ENCODE peak calls at places on chromosomes 5 and 9, in six cellular contexts. O is brain microvascular endothelial cell, M is HCT116, E is astrocyte of the spinal cord, Y is fibroblast of mammary gland, W is HepG2. R is an unnamed sample.

GRCh38 chr9:20355022-20355421 is 267.3 kb downstream of the MLLT3 start:
- DNase-seq in O (peak; percentile 78), M (no peak), E (peak; percentile 78), Y (peak; percentile 84), W (no peak), R (no peak)

GRCh38 chr9:106866243-106866642 is 3.3 kb downstream of the ZNF462 start:
- DNase-seq in O (no peak), M (no peak), E (no peak), Y (no peak), W (no peak), R (no peak)

GRCh38 chr5:99037668-99038067 is 108.9 kb upstream of the CHD1 start:
- DNase-seq in O (peak; percentile 24), M (no peak), E (no peak), Y (no peak), W (peak; percentile 45), R (no peak)

GRCh38 chr5:76809141-76809540 is 9.7 kb upstream of the F2RL1 start:
- DNase-seq in O (no peak), M (no peak), E (no peak), Y (no peak), W (no peak), R (no peak)

GRCh38 chr5:145708169-145708568 is 127.0 kb downstream of the PRELID2 start:
- DNase-seq in O (no peak), M (no peak), E (no peak), Y (no peak), W (no peak), R (no peak)

GRCh38 chr5:65674749-65675148 is 47.2 kb downstream of the SGTB start:
- DNase-seq in O (no peak), M (no peak), E (no peak), Y (peak; percentile 30), W (no peak), R (no peak)

GRCh38 chr5:113038714-113039113 is 62.1 kb downstream of the DCP2 start:
- DNase-seq in O (no peak), M (peak; percentile 19), E (peak; percentile 67), Y (peak; percentile 56), W (no peak), R (no peak)

GRCh38 chr5:1048861-1049838 is 40.5 kb downstream of the NKD2 start:
- DNase-seq in O (no peak), M (no peak), E (no peak), Y (no peak), W (no peak), R (no peak)

GRCh38 chr5:127938746-127939145 is 144.8 kb upstream of the SLC12A2 start:
- DNase-seq in O (no peak), M (no peak), E (no peak), Y (no peak), W (no peak), R (no peak)

GRCh38 chr5:23316060-23316591 is 191.3 kb upstream of the PRDM9 start:
- DNase-seq in O (no peak), M (no peak), E (peak; percentile 0), Y (peak; percentile 7), W (no peak), R (no peak)

GRCh38 chr9:134205636-134206316 is 41.4 kb upstream of the RNU6ATAC start:
- DNase-seq in O (no peak), M (no peak), E (peak; percentile 80), Y (peak; percentile 90), W (no peak), R (no peak)

GRCh38 chr5:81842795-81843377 is 92.0 kb upstream of the SSBP2 start:
- DNase-seq in O (no peak), M (no peak), E (no peak), Y (no peak), W (no peak), R (no peak)

GRCh38 chr5:38697013-38697412 is 140.6 kb upstream of the LIFR start:
- DNase-seq in O (no peak), M (no peak), E (no peak), Y (no peak), W (peak; percentile 51), R (peak; percentile 71)

GRCh38 chr9:77806697-77807096 is 158.6 kb upstream of the GNA14 start:
- DNase-seq in O (no peak), M (no peak), E (no peak), Y (peak; percentile 65), W (no peak), R (no peak)

GRCh38 chr9:89705651-89706050 is 100.8 kb downstream of the GADD45G start:
- DNase-seq in O (no peak), M (no peak), E (no peak), Y (no peak), W (no peak), R (no peak)

DNA sequence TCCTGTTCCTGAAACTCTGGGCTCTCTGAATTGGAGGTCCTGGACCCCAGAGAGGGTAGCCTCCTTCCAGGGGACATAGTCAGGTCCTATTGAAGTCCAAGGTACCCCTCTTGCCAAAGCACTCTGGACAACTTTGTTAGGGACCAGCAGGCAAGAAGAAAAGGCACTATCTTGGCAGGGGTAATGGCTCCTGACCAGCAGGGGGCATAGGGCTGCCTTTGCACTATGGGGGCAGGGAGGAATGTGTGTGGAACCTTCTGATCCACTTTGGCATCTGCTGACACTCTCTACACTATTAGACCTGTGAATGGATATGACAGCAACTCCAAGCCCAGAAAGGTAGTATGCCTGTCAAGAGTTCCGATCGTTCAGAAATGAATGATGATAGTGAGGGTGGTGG is 179.0 kb upstream of the CD180 start:
- DNase-seq in O (no peak), M (no peak), E (no peak), Y (no peak), W (no peak), R (no peak)
- TF ChIP-seq CTCF in O (peak; percentile 38), M (peak; percentile 14), E (no peak), Y (peak; percentile 10), W (peak; percentile 20), R (peak; percentile 34)

GRCh38 chr5:42950091-42950465 is 90.0 kb downstream of the ANXA2R start:
- DNase-seq in O (no peak), M (no peak), E (no peak), Y (no peak), W (no peak), R (no peak)
- H3K4me3 ChIP-seq in O (peak overlapping the region; percentile 48), M (peak overlapping the region; percentile 43), E (peak overlapping the region; percentile 25), Y (peak overlapping the region; percentile 9), W (no peak overlapping the region), R (peak overlapping the region; percentile 30)

DNA sequence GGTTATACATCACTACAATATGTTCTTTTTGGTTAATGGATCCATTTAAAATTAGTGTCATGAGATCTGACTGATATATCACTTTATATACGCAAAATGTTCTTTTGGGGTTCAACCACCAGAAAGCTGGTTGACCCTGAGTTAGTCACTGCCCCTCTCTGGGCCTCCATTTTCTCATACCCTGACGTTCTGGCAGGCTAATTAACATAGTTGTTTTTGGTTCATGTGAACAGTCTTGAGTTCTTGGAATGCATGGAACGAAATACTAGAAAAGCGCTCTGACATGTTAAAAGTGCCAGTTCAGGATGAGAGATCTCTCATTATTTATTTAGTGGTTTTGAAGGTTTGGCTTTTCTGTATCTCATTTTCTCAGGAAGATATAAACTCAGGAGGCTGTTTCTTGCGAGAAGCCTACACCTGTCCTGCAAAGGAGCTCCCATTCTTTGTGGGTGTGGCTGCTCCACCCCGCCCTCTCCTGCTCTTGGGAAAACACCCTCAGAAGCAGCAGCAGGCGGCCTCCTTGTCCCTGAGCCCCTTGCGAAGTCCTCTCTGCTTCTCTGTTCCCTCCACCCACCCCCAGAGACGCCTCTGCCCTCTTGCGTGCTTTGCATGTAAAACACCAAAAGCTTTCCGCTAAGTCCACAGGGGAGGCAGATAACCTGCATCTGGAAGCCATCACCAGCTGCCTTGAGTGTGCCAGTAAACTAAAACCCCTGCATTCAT is 302.4 kb upstream of the PANK3 start:
- DNase-seq in O (no peak), M (no peak), E (no peak), Y (no peak), W (no peak), R (peak; percentile 6)
- TF ChIP-seq CTCF in O (peak; percentile 17), M (no peak), E (no peak), Y (no peak), W (no peak), R (no peak)

GRCh38 chr9:130932220-130933069 is 6.6 kb downstream of the FIBCD1 start:
- DNase-seq in O (no peak), M (no peak), E (no peak), Y (peak; percentile 68), W (no peak), R (no peak)
- H3K4me3 ChIP-seq in O (no peak overlapping the region), M (no peak overlapping the region), E (no peak overlapping the region), Y (no peak overlapping the region), W (no peak overlapping the region), R (no peak overlapping the region)

DNA sequence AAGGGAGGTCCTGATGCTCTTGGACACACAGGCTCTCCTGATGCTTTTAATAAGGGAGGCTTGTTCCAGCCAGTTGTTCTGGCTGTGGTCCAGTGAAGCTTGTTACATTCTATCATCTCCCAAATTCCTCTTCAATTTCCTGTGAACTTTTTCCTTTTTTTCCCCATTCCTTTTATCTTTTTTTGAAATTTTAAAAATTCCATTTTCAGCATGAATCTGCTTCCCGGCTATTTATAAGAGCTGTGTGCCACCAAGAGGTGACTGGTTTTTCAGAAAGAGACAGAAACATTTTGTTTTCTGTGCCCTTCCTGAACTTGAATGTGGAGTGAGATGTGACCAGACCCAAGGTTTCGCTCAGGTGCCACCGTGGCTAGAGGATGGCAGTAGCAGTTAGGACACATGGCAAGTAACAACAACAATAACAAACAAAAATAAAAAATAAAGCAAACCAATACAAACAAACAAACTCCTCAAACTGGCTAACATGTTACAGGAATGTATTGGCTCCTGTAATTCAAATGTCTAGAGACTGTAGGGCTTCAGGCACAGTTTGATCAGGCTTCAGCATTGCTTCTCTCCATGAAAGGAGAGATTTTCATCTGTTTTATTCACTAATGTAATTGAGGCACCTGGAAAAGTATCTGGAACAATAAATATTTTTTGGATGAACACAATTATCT is 121.1 kb downstream of the BOD1 start:
- DNase-seq in O (no peak), M (no peak), E (no peak), Y (peak; percentile 49), W (no peak), R (no peak)
- TF ChIP-seq CTCF in O (no peak), M (no peak), E (no peak), Y (no peak), W (no peak), R (no peak)